ENCODE peak calls at places on chromosomes 4 and X, in six cellular contexts. X is GM23338, L is fibroblast of mammary gland, N is dorsolateral prefrontal cortex, K is cardiac muscle cell, A is cardiac fibroblast. O is an unnamed sample.

GRCh38 chr4:77196866-77197265 is 39.9 kb downstream of the CCNG2 start:
- DNase-seq in K (no peak), N (no peak), X (no peak), L (no peak), A (no peak), O (no peak)

GRCh38 chrX:2351999-2352995 is 148.5 kb downstream of the DHRSX start:
- DNase-seq in X (no peak), N (no peak), L (peak; percentile 98), K (no peak), A (peak; percentile 71), O (peak; percentile 84)

GRCh38 chr4:156347412-156348075 is 393.9 kb upstream of the CTSO start:
- DNase-seq in X (peak; percentile 17), L (peak; percentile 70), N (no peak), K (no peak), A (no peak), O (peak; percentile 40)

GRCh38 chrX:74242050-74242449 is 61.9 kb upstream of the ZCCHC13 start:
- DNase-seq in N (no peak), X (no peak), K (no peak), A (peak; percentile 49), L (peak; percentile 30), O (peak; percentile 10)

GRCh38 chr4:2321279-2322196 is 59.6 kb upstream of the MXD4 start:
- DNase-seq in X (no peak), L (no peak), A (no peak), K (no peak), N (no peak), O (no peak)

GRCh38 chrX:41863343-41864203 is 59.8 kb downstream of the CASK start:
- DNase-seq in N (no peak), K (no peak), A (no peak), L (no peak), X (no peak), O (no peak)

GRCh38 chrX:1464282-1465131 is 11.8 kb upstream of the ASMTL start:
- DNase-seq in K (no peak), A (no peak), N (no peak), X (no peak), L (no peak), O (no peak)

GRCh38 chr4:37320518-37321235 is 76.1 kb downstream of the NWD2 start:
- DNase-seq in X (no peak), L (no peak), K (no peak), A (no peak), N (no peak), O (no peak)

GRCh38 chr4:158121203-158121586 is 51.6 kb downstream of the GASK1B start:
- DNase-seq in K (no peak), X (no peak), A (peak; percentile 99), N (no peak), L (peak; percentile 99), O (peak; percentile 87)

GRCh38 chr4:151247395-151247794 is 29.6 kb upstream of the PRSS48 start:
- DNase-seq in L (no peak), N (no peak), A (no peak), X (no peak), K (no peak), O (no peak)

GRCh38 chr4:89997171-89997704 is 102.6 kb downstream of the MMRN1 start:
- DNase-seq in X (no peak), A (no peak), N (no peak), K (no peak), L (no peak), O (no peak)

GRCh38 chr4:158775091-158775651 is 6.3 kb downstream of the FNIP2 start:
- DNase-seq in L (peak; percentile 73), N (no peak), K (no peak), X (no peak), A (peak; percentile 86), O (peak; percentile 56)

GRCh38 chr4:186708554-186708953 is 15.1 kb downstream of the FAT1 start:
- DNase-seq in K (no peak), N (no peak), X (no peak), L (no peak), A (no peak), O (no peak)

GRCh38 chr4:156765277-156765676 is 206.3 kb downstream of the PDGFC start:
- DNase-seq in N (no peak), X (no peak), L (no peak), A (peak; percentile 24), K (no peak), O (no peak)

GRCh38 chr4:112916868-112917267 is 132.6 kb upstream of the ANK2 start:
- DNase-seq in N (no peak), L (no peak), A (peak; percentile 69), K (no peak), X (peak; percentile 43), O (peak; percentile 10)

GRCh38 chrX:74382613-74383012 is 38.7 kb upstream of the SLC16A2 start:
- DNase-seq in A (peak; percentile 72), X (peak; percentile 80), N (peak; percentile 51), L (peak; percentile 76), K (peak; percentile 72), O (peak; percentile 65)

GRCh38 chrX:78377186-78377585 is 49.8 kb upstream of the CYSLTR1 start:
- DNase-seq in N (no peak), K (no peak), X (no peak), L (no peak), A (no peak), O (no peak)

DNA sequence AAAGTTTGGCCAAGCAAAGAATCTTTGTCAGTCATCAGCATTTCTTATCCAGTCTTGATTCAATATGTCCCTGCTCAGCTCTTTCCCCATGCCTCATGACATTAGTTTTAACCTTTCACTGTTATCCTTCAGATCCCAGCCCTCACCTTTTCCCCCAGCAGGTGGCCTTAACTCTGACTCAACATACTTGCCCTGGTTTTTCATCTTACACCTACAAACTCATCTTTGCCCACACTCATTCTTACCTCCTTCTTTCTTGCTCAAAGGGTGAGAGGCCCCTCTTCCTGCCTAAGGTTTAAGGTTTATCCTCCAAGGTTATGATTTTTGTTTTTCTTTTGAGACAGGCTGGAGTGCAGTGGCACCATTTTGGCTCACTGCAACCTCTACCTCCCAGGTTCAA is 10.6 kb upstream of the ANXA5 start:
- DNase-seq in A (no peak), L (no peak), N (no peak), K (no peak), X (no peak), O (no peak)
- TF ChIP-seq CTCF in A (no peak), L (no peak), N (no peak), K (no peak), X (no peak), O (no peak)

GRCh38 chr4:152591876-152592275 is 56.0 kb upstream of the FBXW7 start:
- DNase-seq in L (no peak), A (no peak), N (no peak), X (no peak), K (no peak), O (no peak)
- H3K4me3 ChIP-seq in L (no peak overlapping the region), A (no peak overlapping the region), N (no peak overlapping the region), X (peak overlapping the region; percentile 37), K (no peak overlapping the region), O (no peak overlapping the region)

DNA sequence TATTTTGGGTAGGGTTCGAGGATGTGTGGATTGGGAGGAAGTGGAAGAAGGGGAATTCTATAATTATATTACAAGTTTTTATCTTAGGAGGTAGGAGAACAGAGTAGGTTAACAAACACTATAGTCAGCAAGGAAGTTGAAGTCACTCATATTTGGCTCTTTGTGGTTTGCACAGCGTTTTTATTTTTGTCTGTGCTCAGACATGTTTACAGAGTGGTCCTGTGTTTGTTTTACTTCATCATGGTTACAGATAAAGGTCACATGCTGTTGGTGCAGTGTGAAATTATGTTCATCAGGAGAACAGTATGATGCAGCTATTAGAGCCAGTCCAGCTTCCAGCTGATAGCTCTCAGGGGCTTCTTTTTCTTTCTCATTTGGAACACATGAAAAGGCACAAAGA is 299.9 kb upstream of the SFRP2 start:
- DNase-seq in X (no peak), N (no peak), L (peak; percentile 55), K (no peak), A (peak; percentile 2), O (no peak)
- TF ChIP-seq CTCF in X (no peak), N (no peak), L (no peak), K (no peak), A (no peak), O (no peak)

DNA sequence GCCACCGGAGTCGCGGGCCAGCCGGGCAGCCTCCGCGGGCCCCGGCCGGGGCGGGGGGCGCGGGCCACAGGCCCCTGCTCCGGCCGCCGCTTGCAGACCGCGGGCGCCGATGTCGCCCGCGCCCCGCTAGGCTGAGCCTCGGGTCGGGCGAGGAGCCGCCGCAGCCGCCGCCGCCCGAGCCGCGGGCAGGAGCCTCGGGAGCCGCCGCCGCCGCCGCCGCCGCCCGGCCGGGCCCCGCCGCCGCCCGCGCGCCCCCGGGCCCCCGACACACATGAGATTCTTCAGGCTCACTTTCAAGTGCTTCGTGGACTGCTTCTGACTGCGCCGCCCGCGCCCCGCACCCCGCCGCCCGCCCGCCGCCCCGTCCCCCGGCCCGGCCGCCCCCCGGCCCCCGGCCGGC is 345 bp downstream of the SLC6A8 start:
- DNase-seq in A (no peak), X (no peak), N (no peak), L (no peak), K (no peak), O (no peak)
- H3K4me3 ChIP-seq in A (no peak overlapping the region), X (no peak overlapping the region), N (no peak overlapping the region), L (no peak overlapping the region), K (no peak overlapping the region), O (no peak overlapping the region)

GRCh38 chr4:7472443-7473013 is 37.8 kb upstream of the PSAPL1 start:
- DNase-seq in A (no peak), K (no peak), L (no peak), X (peak; percentile 37), N (no peak), O (no peak)
- TF ChIP-seq CTCF in A (no peak), K (no peak), L (no peak), X (no peak), N (no peak), O (no peak)

O was measured in epithelial cell of esophagus.